ENCODE peak calls at places on chromosomes 1 and 21, in four cellular contexts. X is AG04450, Y is H9, P is kidney epithelial cell. H is an unnamed sample.

GRCh38 chr1:224894915-224895314 is 34.6 kb upstream of the DNAH14 start:
- DNase-seq in Y (peak), P (no peak), X (peak), H (peak)

GRCh38 chr1:9691108-9691445 is 39.5 kb downstream of the PIK3CD start:
- DNase-seq in Y (no peak), P (peak), X (no peak), H (no peak)

GRCh38 chr21:46621457-46622182 is 13.9 kb upstream of the PRMT2 start:
- DNase-seq in Y (no peak), X (no peak), P (no peak), H (no peak)

GRCh38 chr1:187870567-187870966 is 1041.8 kb downstream of the PLA2G4A start:
- DNase-seq in X (no peak), Y (no peak), P (no peak), H (no peak)

GRCh38 chr1:88650676-88651418 is 33.2 kb upstream of the PKN2 start:
- DNase-seq in P (peak), X (no peak), Y (no peak), H (no peak)

GRCh38 chr1:38101037-38101782 is 54.6 kb upstream of the POU3F1 start:
- DNase-seq in X (no peak), Y (no peak), P (no peak), H (no peak)

GRCh38 chr1:98988906-98989603 is 15.6 kb downstream of the PLPPR5 start:
- DNase-seq in X (no peak), Y (no peak), P (peak), H (no peak)

GRCh38 chr1:83883979-83884378 is 115.0 kb downstream of the TTLL7 start:
- DNase-seq in P (no peak), X (no peak), Y (no peak), H (no peak)

GRCh38 chr21:36209626-36210171 is 53.1 kb downstream of the DOP1B start:
- DNase-seq in X (peak), Y (peak), P (no peak), H (peak)

GRCh38 chr1:245969274-245969673 is 537.8 kb downstream of the SMYD3 start:
- DNase-seq in P (peak), Y (no peak), X (peak), H (peak)

GRCh38 chr21:44415073-44416025 is 40.0 kb upstream of the LRRC3 start:
- DNase-seq in X (no peak), P (no peak), Y (peak), H (no peak)

GRCh38 chr21:41215856-41216408 is 48.0 kb downstream of the BACE2 start:
- DNase-seq in X (no peak), P (no peak), Y (no peak), H (no peak)

GRCh38 chr1:94925561-94926364 is 1.1 kb downstream of the CNN3 start:
- DNase-seq in Y (peak), X (peak), P (peak), H (peak)

GRCh38 chr1:30472009-30472408 is 251.4 kb downstream of the MATN1 start:
- DNase-seq in Y (no peak), X (no peak), P (no peak), H (no peak)

GRCh38 chr1:236351875-236352573 is 42.1 kb upstream of the EDARADD start:
- DNase-seq in Y (no peak), X (no peak), P (no peak), H (no peak)

GRCh38 chr1:225691861-225692516 is 39.1 kb upstream of the ENAH start:
- DNase-seq in X (peak), Y (no peak), P (no peak), H (peak)

GRCh38 chr1:30964706-30965105 is 56.1 kb upstream of the SDC3 start:
- DNase-seq in P (no peak), Y (no peak), X (no peak), H (no peak)

GRCh38 chr1:155529929-155530328 is 32.7 kb downstream of the ASH1L start:
- DNase-seq in P (no peak), Y (no peak), X (no peak), H (no peak)

GRCh38 chr1:98051065-98051675 is 130.3 kb upstream of the DPYD start:
- DNase-seq in Y (peak), X (no peak), P (no peak), H (peak)

GRCh38 chr1:196366817-196367495 is 241.3 kb downstream of the KCNT2 start:
- DNase-seq in P (no peak), X (no peak), Y (no peak), H (no peak)

GRCh38 chr1:198463709-198464108 is 76.8 kb downstream of the ATP6V1G3 start:
- DNase-seq in X (no peak), Y (no peak), P (no peak), H (no peak)

GRCh38 chr1:44895919-44896734 is 53.1 kb upstream of the PTCH2 start:
- DNase-seq in X (no peak), P (no peak), Y (no peak), H (peak)

GRCh38 chr21:43662286-43662685 is 2.9 kb downstream of the RRP1B start:
- DNase-seq in X (no peak), Y (no peak), P (no peak), H (no peak)

GRCh38 chr1:57599233-57599994 is 175.6 kb upstream of the DAB1 start:
- DNase-seq in Y (peak), P (peak), X (no peak), H (no peak)

GRCh38 chr1:119829636-119830035 is 18.4 kb upstream of the REG4 start:
- DNase-seq in X (no peak), P (no peak), Y (no peak), H (no peak)

GRCh38 chr1:29860681-29861080 is 624.4 kb downstream of the PTPRU start:
- DNase-seq in P (no peak), X (no peak), Y (no peak), H (no peak)

GRCh38 chr1:39104158-39105060 is 78.3 kb downstream of the NDUFS5 start:
- DNase-seq in P (no peak), Y (peak), X (no peak), H (no peak)

GRCh38 chr1:178271471-178271870 is 177.6 kb downstream of the RASAL2 start:
- DNase-seq in P (no peak), Y (no peak), X (no peak), H (no peak)

GRCh38 chr1:231629132-231629531 is 2.5 kb downstream of the DISC1 start:
- DNase-seq in P (no peak), Y (no peak), X (no peak), H (no peak)

GRCh38 chr1:67749844-67750689 is 65.1 kb downstream of the GADD45A start:
- DNase-seq in P (peak), X (peak), Y (no peak), H (no peak)

GRCh38 chr1:159828916-159829634 is 2.4 kb downstream of the SLAMF8 start:
- DNase-seq in P (no peak), Y (peak), X (no peak), H (no peak)

GRCh38 chr1:172430128-172430454 is 9.6 kb downstream of the C1orf105 start:
- DNase-seq in X (no peak), Y (no peak), P (no peak), H (no peak)

GRCh38 chr1:172427191-172427590 is 6.7 kb downstream of the C1orf105 start:
- DNase-seq in P (no peak), Y (no peak), X (no peak), H (no peak)

GRCh38 chr1:172431721-172432192 is 11.3 kb downstream of the C1orf105 start:
- DNase-seq in P (no peak), X (no peak), Y (peak), H (no peak)

GRCh38 chr1:172431224-172431623 is 10.7 kb downstream of the C1orf105 start:
- DNase-seq in X (no peak), Y (no peak), P (no peak), H (no peak)

DNA sequence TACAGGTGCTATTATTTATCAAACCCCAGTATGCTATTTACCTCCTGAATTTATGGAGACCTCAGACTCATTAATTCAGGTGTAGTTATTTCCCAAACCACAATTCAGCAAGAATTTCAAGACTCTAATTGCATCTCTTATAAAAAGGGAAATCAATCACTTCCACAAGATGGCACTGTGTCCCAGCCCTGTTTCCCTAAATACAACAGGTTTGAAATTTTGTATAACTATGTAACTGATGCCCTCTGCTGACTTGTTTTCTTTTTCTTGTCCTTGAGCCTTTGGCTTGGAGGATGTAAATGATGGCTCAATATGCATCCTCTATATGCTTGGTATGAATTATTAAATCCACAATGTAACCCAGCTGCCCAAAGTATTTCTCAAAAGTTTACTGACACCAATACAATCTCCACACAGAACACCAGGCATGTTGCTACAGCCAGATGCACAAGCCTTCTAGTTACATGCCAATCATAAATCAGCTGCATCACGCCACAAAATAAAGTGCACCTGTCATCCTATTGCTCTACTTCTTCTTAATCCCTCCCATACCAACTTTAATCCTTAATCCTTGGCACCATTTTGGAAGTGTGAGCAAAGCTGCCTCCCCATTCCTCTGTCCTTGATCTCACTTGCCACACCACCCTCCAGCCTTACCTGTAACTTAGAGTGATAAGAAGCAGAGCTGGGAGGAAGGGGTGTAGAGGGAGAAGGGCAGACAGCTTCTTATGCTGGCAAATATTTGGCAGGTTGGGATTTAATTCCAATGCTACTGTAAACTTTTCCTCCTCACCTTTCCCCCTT is 9.0 kb downstream of the C1orf105 start:
- DNase-seq in X (no peak), Y (no peak), P (no peak), H (peak)
- TF ChIP-seq CTCF in X (peak), Y (peak), P (peak), H (peak)

GRCh38 chr1:167121375-167122120 is 27.7 kb downstream of the STYXL2 start:
- DNase-seq in X (no peak), Y (peak), P (no peak), H (no peak)

GRCh38 chr1:167122121-167122480 is 28.2 kb downstream of the STYXL2 start:
- DNase-seq in X (no peak), P (no peak), Y (no peak), H (no peak)

GRCh38 chr1:167122568-167122967 is 28.7 kb downstream of the STYXL2 start:
- DNase-seq in P (no peak), X (no peak), Y (no peak), H (no peak)

GRCh38 chr1:167119696-167120095 is 25.8 kb downstream of the STYXL2 start:
- DNase-seq in X (no peak), Y (no peak), P (no peak), H (no peak)

GRCh38 chr1:167120899-167121298 is 27.0 kb downstream of the STYXL2 start:
- DNase-seq in Y (no peak), X (no peak), P (no peak), H (no peak)
- TF ChIP-seq CTCF in Y (no peak), X (no peak), P (no peak), H (no peak)

DNA sequence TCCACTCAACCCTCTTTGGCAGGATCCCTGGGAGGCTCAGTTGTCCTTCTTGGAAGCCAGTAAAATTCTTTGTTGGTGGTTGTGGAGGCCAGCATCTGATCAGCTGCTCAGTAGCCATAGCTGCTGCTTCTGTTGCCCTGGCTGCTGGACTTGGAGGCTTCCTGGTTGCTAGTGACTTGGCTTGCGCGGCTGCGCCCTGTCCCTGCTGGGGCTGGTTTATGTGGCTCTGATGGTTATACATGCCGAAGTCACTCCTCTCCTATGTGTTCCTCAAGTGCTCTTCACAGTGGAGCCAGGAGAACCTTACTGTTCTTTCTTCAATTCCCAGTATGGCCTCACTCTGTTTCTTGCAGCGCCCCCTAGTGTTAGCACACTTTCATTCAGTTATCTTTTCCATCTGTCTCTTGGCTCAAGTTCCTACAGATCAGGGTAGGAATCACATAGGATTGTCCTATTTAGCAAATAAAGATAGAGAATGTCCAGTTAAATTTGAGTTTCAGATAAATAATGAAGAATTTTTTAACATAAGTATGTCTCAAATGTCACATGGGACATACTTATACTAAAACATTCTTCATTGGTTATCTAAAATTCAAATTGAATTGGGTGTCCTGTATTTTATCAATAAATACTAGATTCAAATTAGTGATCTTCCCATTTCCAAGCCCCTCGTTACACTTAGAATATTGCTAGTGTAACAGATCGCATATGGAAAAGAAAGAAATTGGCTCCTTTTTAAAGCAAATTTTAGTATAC is 176.5 kb downstream of the TGFB2 start:
- DNase-seq in P (no peak), Y (peak), X (no peak), H (no peak)
- TF ChIP-seq CTCF in P (peak), Y (peak), X (peak), H (peak)

GRCh38 chr1:28329395-28330153 is 734 bp downstream of the MED18 start:
- DNase-seq in P (no peak), Y (peak), X (no peak), H (no peak)
- TF ChIP-seq CTCF in P (peak), Y (no peak), X (peak), H (no peak)

GRCh38 chr1:212317916-212318315 is 32.7 kb downstream of the PPP2R5A start:
- DNase-seq in P (no peak), Y (no peak), X (no peak), H (no peak)

GRCh38 chr1:212315184-212315583 is 30.0 kb downstream of the PPP2R5A start:
- DNase-seq in X (no peak), Y (no peak), P (no peak), H (no peak)

GRCh38 chr1:212311836-212312497 is 26.8 kb downstream of the PPP2R5A start:
- DNase-seq in X (no peak), Y (no peak), P (no peak), H (no peak)

GRCh38 chr1:212313616-212314015 is 28.4 kb downstream of the PPP2R5A start:
- DNase-seq in Y (no peak), P (no peak), X (no peak), H (peak)

GRCh38 chr1:212315907-212316306 is 30.7 kb downstream of the PPP2R5A start:
- DNase-seq in X (no peak), Y (peak), P (no peak), H (no peak)
- TF ChIP-seq CTCF in X (peak), Y (peak), P (no peak), H (no peak)

GRCh38 chr1:2909797-2910196 is 108.3 kb upstream of the TTC34 start:
- DNase-seq in X (no peak), Y (no peak), P (no peak), H (no peak)
- TF ChIP-seq CTCF in X (no peak), Y (no peak), P (no peak), H (no peak)

GRCh38 chr1:17507916-17508315 is 31.6 kb upstream of the ARHGEF10L start:
- DNase-seq in Y (peak), P (no peak), X (no peak), H (no peak)
- TF ChIP-seq CTCF in Y (peak), P (peak), X (peak), H (no peak)

H was measured in AG09319.